ENCODE peak calls at places on chromosomes 1 and 21, in five cellular contexts. W, G, U, I and Y are unnamed samples.

GRCh38 chr1:44678120-44678519 is 3.6 kb downstream of the ARMH1 start:
- DNase-seq in W (no peak), G (no peak), U (no peak), I (no peak), Y (no peak)

GRCh38 chr1:222644649-222645005 is 26.7 kb downstream of the MIA3 start:
- DNase-seq in W (peak; percentile 15), G (no peak), U (no peak), I (no peak), Y (no peak)

GRCh38 chr1:108560143-108560429 is 186 bp downstream of the EEIG2 start:
- DNase-seq in W (no peak), G (no peak), U (no peak), I (no peak), Y (no peak)

GRCh38 chr21:46622226-46622625 is 13.2 kb upstream of the PRMT2 start:
- DNase-seq in W (no peak), G (no peak), U (no peak), I (peak; percentile 18), Y (peak; percentile 40)

GRCh38 chr1:44368471-44369151 is 13.6 kb upstream of the ERI3 start:
- DNase-seq in W (no peak), G (no peak), U (no peak), I (peak; percentile 63), Y (no peak)

GRCh38 chr1:201538618-201539551 is at the start of gene NAV1:
- DNase-seq in W (peak; percentile 75), G (peak; percentile 91), U (peak; percentile 59), I (peak; percentile 75), Y (peak; percentile 44)

GRCh38 chr1:2969870-2970291 is 51.4 kb upstream of the ACTRT2 start:
- DNase-seq in W (no peak), G (peak; percentile 42), U (no peak), I (no peak), Y (no peak)

GRCh38 chr1:147236959-147237791 is 5.3 kb upstream of the CHD1L start:
- DNase-seq in W (no peak), G (no peak), U (no peak), I (no peak), Y (peak; percentile 45)

GRCh38 chr21:34956416-34957316 is 92.4 kb downstream of the RUNX1 start:
- DNase-seq in W (no peak), G (no peak), U (no peak), I (no peak), Y (no peak)

GRCh38 chr1:91099746-91100621 is 78.1 kb upstream of the ZNF644 start:
- DNase-seq in W (peak; percentile 35), G (no peak), U (no peak), I (no peak), Y (no peak)

GRCh38 chr1:51061231-51061943 is 40.6 kb upstream of the C1orf185 start:
- DNase-seq in W (peak; percentile 60), G (no peak), U (no peak), I (no peak), Y (no peak)

GRCh38 chr1:153612111-153612754 is 704 bp downstream of the S100A16 start:
- DNase-seq in W (no peak), G (no peak), U (no peak), I (no peak), Y (peak; percentile 35)

GRCh38 chr1:107934573-107934972 is 30.4 kb downstream of the VAV3 start:
- DNase-seq in W (no peak), G (no peak), U (no peak), I (no peak), Y (no peak)

DNA sequence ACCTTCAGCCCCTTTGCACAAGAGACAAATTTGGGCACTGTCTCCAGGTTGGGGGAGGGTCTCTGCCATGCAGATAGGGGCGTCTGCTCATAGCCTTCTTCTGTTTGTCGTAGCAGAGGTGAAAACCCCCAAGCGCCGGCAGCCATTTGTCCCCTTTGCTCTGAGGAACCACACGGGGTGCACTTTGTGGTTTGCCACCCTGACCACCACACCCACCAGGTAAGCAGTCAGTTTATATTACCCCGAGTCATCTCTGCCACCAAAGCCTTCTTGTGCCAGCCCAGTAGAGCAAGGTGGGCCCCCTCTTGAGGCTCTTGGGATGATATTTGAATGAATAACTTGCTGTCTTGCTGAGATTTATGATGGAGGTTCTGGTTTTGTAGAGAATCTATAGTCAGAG is 111.8 kb downstream of the VPS13D start:
- DNase-seq in W (no peak), G (no peak), U (no peak), I (no peak), Y (no peak)
- H3K4me1 ChIP-seq in W (no peaks in the 10 kb centered on the region), G (peaks cover 81% of the 10 kb centered on the region), U (peaks cover 11% of the 10 kb centered on the region), I (peaks cover 6% of the 10 kb centered on the region), Y (peaks cover 86% of the 10 kb centered on the region)

DNA sequence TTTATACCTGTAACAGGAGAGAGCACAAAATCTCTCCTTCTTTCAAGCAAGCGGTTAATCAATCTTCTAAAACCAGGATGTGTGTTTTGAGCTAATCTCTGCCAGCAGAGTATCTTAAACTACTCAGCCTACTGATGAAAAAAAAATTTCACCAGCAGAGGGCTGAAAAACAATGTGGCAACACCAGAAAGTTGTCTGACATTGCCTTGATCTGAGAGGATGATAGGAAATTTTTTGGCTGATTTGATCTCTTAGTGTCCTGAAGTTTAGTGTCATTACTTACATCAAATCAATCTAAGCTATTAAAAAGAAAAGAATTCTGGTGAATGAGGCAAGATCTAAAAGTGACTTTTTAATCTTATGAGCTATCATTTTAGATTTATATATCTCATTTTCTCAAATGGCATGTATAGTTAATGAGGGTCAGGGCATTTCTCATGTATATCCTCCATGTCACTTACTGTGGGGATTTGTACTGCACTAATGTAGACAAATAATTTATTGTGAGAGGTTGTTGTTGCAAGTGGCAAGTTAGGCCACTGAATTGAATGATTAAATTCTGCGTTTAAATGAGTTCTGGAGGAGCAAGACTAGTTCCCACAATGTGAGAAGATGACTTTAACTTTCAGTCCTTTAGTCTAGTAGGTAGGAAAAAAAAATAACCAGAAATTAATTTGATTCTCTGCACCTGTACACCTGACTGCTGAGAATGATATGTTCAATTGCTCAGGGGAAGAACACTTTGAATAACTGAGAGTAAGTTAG is 10.8 kb downstream of the ADAMTS1 start:
- DNase-seq in W (no peak), G (no peak), U (no peak), I (peak; percentile 44), Y (no peak)
- TF ChIP-seq CTCF in W (peak; percentile 29), G (no peak), U (no peak), I (peak; percentile 9), Y (peak; percentile 20)

DNA sequence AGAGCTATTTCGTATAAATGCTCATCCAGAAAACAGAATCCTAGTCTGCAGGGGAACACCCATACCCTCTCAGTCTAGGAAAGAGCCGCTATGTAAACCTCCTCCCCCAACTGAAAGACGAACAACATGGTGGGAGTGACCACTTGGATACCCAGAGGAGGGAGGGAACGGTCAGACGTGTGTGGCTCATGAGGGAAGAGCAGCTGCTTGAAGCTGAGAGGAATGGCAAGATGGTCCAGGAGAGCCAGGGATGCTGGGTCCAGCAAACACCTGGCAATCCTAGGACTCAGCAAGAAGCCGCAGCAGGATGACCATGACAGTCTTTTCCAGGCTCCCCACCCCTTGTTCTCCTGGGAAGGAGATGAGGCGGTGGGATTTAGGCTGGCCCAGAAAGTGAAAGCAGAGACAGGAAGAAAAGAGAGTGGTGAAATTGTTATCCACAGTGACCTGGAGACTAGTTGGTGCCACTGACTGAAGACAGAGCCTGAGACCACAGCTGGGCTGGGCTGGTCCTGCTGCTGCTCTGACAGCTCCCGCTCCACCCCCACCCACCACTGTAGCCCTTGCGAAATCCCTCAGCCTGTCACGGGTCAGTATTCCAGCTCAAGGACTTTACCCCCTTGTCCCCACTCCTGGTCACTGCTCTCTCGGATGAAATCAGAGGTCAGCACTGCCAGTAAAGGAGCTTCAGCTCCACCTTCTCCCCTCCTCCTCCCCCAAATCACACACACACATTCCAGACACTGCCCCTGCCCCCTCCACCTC is 3.6 kb downstream of the CERS2 start:
- DNase-seq in W (no peak), G (peak; percentile 94), U (peak; percentile 88), I (peak; percentile 19), Y (peak; percentile 94)
- H3K4me3 ChIP-seq in W (no peak overlapping the region), G (peak overlapping the region; percentile 81), U (no peak overlapping the region), I (peak overlapping the region; percentile 88), Y (no peak overlapping the region)

GRCh38 chr1:206916000-206916709 is 5.6 kb downstream of the FCMR start:
- DNase-seq in W (no peak), G (no peak), U (no peak), I (no peak), Y (no peak)
- H3K4me1 ChIP-seq in W (no peaks in the 10 kb centered on the region), G (no peaks in the 10 kb centered on the region), U (no peaks in the 10 kb centered on the region), I (no peaks in the 10 kb centered on the region), Y (no peaks in the 10 kb centered on the region)

DNA sequence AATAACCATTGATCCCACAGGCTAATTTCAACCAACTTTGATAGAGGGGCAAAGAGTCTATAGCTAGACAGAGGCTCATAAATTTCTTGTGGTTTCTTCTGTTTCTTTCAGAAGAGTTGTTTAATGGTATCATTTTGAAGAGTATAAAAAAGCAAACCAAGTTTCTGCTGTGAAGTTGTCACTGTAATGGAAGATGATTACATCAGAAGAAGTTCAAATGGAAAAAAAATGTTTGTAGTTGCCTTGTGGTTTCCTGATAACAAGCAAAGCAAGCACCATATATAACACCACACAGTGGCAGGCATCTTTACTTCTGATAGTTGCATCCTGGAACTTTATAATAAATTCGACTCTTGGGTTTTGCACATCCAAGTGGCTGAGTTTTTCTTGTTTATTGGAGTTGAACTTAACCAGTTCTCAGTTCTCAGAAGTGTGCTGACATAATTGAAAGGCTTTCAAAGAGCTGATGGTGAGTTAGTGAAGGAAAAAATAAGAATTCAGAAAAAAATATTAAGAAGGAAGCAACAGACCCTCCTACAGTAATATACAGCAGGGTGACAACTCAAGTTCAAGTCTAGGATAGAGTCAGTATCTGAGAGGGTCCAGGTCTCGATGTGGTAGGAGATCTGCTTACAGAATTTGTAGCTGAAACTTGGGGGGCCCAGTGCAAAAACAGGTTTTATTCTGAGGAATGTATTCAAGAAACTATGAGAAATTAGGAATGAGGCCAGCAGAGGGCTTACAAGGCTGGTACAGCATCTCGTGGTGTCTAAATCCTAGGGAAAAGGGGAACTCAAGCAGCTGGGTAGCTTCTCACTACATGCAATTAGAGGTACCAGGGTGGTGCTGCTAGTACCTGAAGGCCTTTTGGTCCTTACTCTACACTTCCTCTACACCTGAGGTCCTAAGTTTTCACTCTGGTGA is 123.5 kb downstream of the CRB1 start:
- DNase-seq in W (peak; percentile 26), G (no peak), U (no peak), I (peak; percentile 55), Y (no peak)
- TF ChIP-seq CTCF in W (no peak), G (no peak), U (no peak), I (peak; percentile 30), Y (no peak)

DNA sequence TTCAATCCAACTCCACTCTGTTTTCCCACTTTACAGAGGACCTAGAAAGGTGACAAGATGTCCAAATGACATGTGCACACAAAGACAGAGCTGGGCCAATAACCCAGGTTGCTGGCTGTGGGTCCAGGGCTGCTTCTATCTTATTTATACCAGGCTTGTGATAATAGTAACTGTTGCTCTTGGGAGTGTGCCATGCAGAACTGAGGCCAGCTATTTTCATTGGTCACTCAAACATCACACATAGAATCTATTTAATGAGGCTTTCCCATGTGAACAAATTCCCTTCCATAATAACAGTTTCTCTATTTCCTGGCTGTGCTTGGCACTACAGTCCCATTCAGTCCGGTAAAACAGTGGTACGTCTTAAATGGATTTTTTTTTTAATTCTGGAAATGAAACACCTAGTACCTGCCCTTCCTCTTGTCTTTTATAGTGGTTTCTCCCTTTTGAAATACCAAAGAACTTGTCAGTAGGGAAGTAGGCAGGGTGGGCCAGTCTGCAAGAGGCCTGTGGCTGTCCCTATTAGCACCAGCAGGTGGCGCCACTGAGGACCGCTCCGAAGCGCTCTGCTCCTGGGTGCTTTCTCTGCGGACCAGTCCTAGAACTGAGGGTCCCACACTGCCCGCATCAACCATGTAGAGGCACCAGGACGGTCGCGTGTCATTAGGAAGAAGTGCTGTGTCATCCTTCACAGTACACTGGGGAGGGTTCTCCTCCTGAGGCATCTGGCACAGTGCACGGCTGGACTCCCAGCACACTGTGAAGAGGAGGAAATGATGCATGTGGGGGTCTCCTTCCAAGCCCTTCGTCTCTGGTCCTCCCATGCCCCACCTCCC is 52.1 kb downstream of the GPR161 start:
- DNase-seq in W (no peak), G (peak; percentile 80), U (peak; percentile 49), I (peak; percentile 88), Y (peak; percentile 53)
- H3K4me3 ChIP-seq in W (no peak overlapping the region), G (peak overlapping the region; percentile 24), U (no peak overlapping the region), I (no peak overlapping the region), Y (no peak overlapping the region)

GRCh38 chr1:203173566-203173965 is 2.1 kb downstream of the MYBPH start:
- DNase-seq in W (no peak), G (peak; percentile 42), U (no peak), I (no peak), Y (no peak)
- H3K4me1 ChIP-seq in W (peaks cover 14% of the 10 kb centered on the region), G (no peaks in the 10 kb centered on the region), U (peaks cover 1% of the 10 kb centered on the region), I (no peaks in the 10 kb centered on the region), Y (peaks cover 20% of the 10 kb centered on the region)